ENCODE peak calls at places on chromosomes 5 and 9, in five cellular contexts. O is GM23248; G is CD8-positive, alpha-beta memory T cell; I is upper lobe of right lung; E is prostate gland. R is an unnamed sample. For H3K27me3 and H3K36me3, the result is how much of the 10 kb centered on the place peaks cover.

GRCh38 chr5:56658972-56659371 is 156.4 kb upstream of the MAP3K1 start:
- DNase-seq in G (no peak), O (no peak), I (no peak), E (no peak), R (no peak)

GRCh38 chr9:111720170-111720569 is 58.8 kb downstream of the GNG10 start:
- DNase-seq in E (no peak), O (no peak), G (no peak), I (no peak), R (no peak)

GRCh38 chr5:72146056-72146455 is 38.8 kb downstream of the MAP1B start:
- DNase-seq in G (no peak), I (no peak), E (no peak), O (no peak), R (peak)

GRCh38 chr9:99823392-99824377 is 2.0 kb downstream of the NR4A3 start:
- DNase-seq in E (peak), I (peak), O (peak), G (peak), R (peak)

GRCh38 chr9:72251589-72251988 is 102.3 kb downstream of the GDA start:
- DNase-seq in E (no peak), O (no peak), I (no peak), G (no peak), R (no peak)

GRCh38 chr9:136695955-136696354 is 8.7 kb upstream of the AGPAT2 start:
- DNase-seq in O (no peak), I (peak), E (no peak), G (no peak), R (no peak)

GRCh38 chr5:132439521-132440206 is 50.9 kb downstream of the IRF1 start:
- DNase-seq in G (no peak), O (peak), E (peak), I (no peak), R (peak)

GRCh38 chr9:87029904-87030303 is 82.6 kb upstream of the GAS1 start:
- DNase-seq in O (no peak), E (no peak), G (no peak), I (no peak), R (no peak)

GRCh38 chr5:124725040-124725434 is 21.4 kb downstream of the ZNF608 start:
- DNase-seq in G (no peak), E (no peak), I (no peak), O (no peak), R (no peak)

GRCh38 chr9:98686961-98687855 is 21.5 kb downstream of the GABBR2 start:
- DNase-seq in E (no peak), I (no peak), O (no peak), G (no peak), R (no peak)

GRCh38 chr9:110214090-110214489 is 6.1 kb upstream of the C9orf152 start:
- DNase-seq in E (no peak), O (peak), I (no peak), G (no peak), R (no peak)

GRCh38 chr5:108380531-108381021 is 1.3 kb downstream of the FBXL17 start:
- DNase-seq in E (peak), G (peak), O (peak), I (peak), R (peak)

GRCh38 chr9:137502008-137502913 is 43.1 kb upstream of the NSMF start:
- DNase-seq in I (no peak), E (no peak), O (peak), G (peak), R (no peak)

GRCh38 chr9:136234597-136234996 is 11.0 kb downstream of the QSOX2 start:
- DNase-seq in E (no peak), O (no peak), I (no peak), G (no peak), R (no peak)

GRCh38 chr9:72255546-72255925 is 106.3 kb downstream of the GDA start:
- DNase-seq in E (no peak), I (no peak), G (no peak), O (no peak), R (no peak)

GRCh38 chr5:65126670-65127069 is 355.1 kb downstream of the ADAMTS6 start:
- DNase-seq in O (peak), G (no peak), I (no peak), E (no peak), R (peak)
- H3K4me3 ChIP-seq in O (no peak), G (no peak), I (no peak), E (no peak), R (no peak)

GRCh38 chr5:58503634-58504033 is 12.4 kb downstream of the GAPT start:
- DNase-seq in G (no peak), O (no peak), I (no peak), E (no peak), R (no peak)
- H3K27me3 ChIP-seq in G (under half), O (under half), I (under half), E (under half), R (under half)

DNA sequence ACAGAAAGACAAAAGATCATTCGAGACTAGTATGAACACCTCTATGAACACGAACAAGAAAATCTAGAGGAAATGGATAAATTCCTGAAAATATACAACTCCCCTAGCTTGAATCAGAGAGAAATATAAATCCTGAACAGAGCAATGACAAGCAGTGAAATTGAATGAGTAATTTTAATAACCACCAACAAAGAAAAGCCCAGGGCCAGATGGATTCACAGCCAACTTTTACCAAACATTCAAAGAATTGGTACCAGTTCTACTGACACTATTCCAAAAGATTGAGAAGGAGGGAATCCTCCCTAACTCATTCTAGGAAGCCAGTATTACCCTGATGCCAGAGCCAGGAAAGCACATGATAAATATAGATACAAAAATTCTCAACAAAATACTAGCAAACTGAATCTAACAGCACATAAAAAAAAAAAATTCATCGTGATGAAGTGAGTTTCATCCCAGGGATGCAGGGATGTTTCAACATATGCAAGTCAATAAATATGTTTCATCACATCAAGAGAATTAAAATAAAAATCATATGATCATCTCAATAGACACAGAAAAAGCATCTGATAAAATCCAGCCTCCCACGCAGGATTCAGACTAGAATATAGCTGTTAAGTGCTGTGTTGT is 25.2 kb upstream of the PTGER4 start:
- DNase-seq in G (no peak), O (peak), E (no peak), I (no peak), R (no peak)
- H3K36me3 ChIP-seq in G (under half), O (under half), E (under half), I (under half), R (under half)

GRCh38 chr5:51378061-51378409 is 5.2 kb upstream of the ISL1 start:
- DNase-seq in O (no peak), I (no peak), G (no peak), E (no peak), R (no peak)
- H3K4me3 ChIP-seq in O (no peak), I (no peak), G (no peak), E (peak), R (no peak)

GRCh38 chr5:135491038-135491551 is 38.9 kb upstream of the TIFAB start:
- DNase-seq in G (no peak), O (no peak), E (no peak), I (no peak), R (no peak)

GRCh38 chr5:135492319-135492626 is 40.1 kb upstream of the TIFAB start:
- DNase-seq in I (no peak), E (no peak), G (no peak), O (no peak), R (no peak)

GRCh38 chr5:135493406-135494180 is 41.4 kb upstream of the TIFAB start:
- DNase-seq in G (no peak), E (peak), O (peak), I (no peak), R (peak)

GRCh38 chr5:135491552-135492318 is 39.6 kb upstream of the TIFAB start:
- DNase-seq in O (no peak), I (peak), G (no peak), E (no peak), R (no peak)

GRCh38 chr5:135494196-135494595 is 41.6 kb downstream of the NEUROG1 start:
- DNase-seq in I (no peak), O (no peak), E (no peak), G (no peak), R (no peak)
- H3K27me3 ChIP-seq in I (under half), O (under half), E (under half), G (under half), R (under half)

DNA sequence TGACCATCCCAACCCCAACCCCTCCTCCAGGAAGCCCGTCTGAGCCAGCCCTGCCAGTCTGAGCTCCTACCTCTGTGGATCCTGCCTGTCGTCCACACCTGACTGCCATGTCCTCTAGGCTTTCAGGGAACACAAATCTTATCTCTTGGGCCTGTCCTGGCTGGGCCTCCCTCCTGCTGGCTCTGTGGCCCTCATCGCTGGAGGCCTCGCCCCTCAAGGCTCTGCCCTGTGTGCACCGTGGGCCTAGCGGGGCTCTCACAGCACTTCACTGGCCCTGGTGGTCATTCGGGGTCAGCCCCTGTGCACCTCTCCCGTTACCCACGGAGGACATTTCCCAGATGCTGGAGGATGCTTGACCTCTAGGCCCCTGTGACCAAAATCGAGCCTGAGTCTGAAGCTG is 133.3 kb downstream of the RXRA start:
- DNase-seq in I (no peak), E (no peak), G (no peak), O (no peak), R (no peak)
- H3K36me3 ChIP-seq in I (under half), E (under half), G (under half), O (under half), R (under half)

GRCh38 chr5:169634606-169635005 is 2.5 kb upstream of the DOCK2 start:
- DNase-seq in E (no peak), I (no peak), G (no peak), O (no peak), R (no peak)

GRCh38 chr5:169637856-169638190 is 748 bp downstream of the DOCK2 start:
- DNase-seq in I (no peak), E (no peak), G (peak), O (no peak), R (no peak)

GRCh38 chr5:169636477-169637084 is 494 bp upstream of the DOCK2 start:
- DNase-seq in G (no peak), E (no peak), O (no peak), I (no peak), R (no peak)

GRCh38 chr5:169635933-169636332 is 1.1 kb upstream of the DOCK2 start:
- DNase-seq in G (no peak), I (no peak), O (no peak), E (no peak), R (no peak)

GRCh38 chr5:169637085-169637855 is at the start of gene DOCK2:
- DNase-seq in E (no peak), I (peak), O (peak), G (peak), R (no peak)
- H3K4me3 ChIP-seq in E (no peak), I (peak), O (peak), G (peak), R (peak)

R was measured in adipocyte.